ENCODE peak calls at places on chromosomes 2 and 18, in six cellular contexts. I is left ventricle myocardium inferior, H is astrocyte, K is cardiac muscle cell, S is heart left ventricle, N is psoas muscle. U is an unnamed sample. For H3K36me3, the result is how much of the 10 kb centered on the place peaks cover.

GRCh38 chr2:1745171-1746023 is 1.1 kb upstream of the PXDN start:
- DNase-seq in H (no peak), K (no peak), N (no peak), I (no peak), S (no peak), U (no peak)

GRCh38 chr2:11634584-11634983 is 35.4 kb downstream of the NTSR2 start:
- DNase-seq in K (no peak), S (no peak), N (no peak), I (no peak), H (no peak), U (no peak)

GRCh38 chr2:42569883-42570282 is 1.5 kb downstream of the MTA3 start:
- DNase-seq in N (no peak), S (no peak), I (no peak), H (no peak), K (no peak), U (no peak)

GRCh38 chr2:98822301-98823164 is 91.6 kb upstream of the MGAT4A start:
- DNase-seq in S (peak), I (peak), K (no peak), N (peak), H (no peak), U (no peak)

GRCh38 chr2:120791243-120791960 is 55.7 kb downstream of the GLI2 start:
- DNase-seq in H (no peak), I (no peak), N (no peak), K (no peak), S (no peak), U (no peak)

GRCh38 chr2:41197781-41198180 is 745.9 kb upstream of the SLC8A1 start:
- DNase-seq in N (no peak), S (no peak), I (no peak), K (peak), H (no peak), U (no peak)

GRCh38 chr2:111633643-111634042 is 250.3 kb downstream of the ANAPC1 start:
- DNase-seq in N (no peak), I (no peak), S (no peak), K (no peak), H (no peak), U (no peak)

GRCh38 chr2:231563378-231563961 is 29.2 kb upstream of the TEX44 start:
- DNase-seq in S (peak), N (peak), H (peak), K (peak), I (peak), U (peak)

GRCh38 chr2:54897420-54898310 is 152.6 kb downstream of the RTN4 start:
- DNase-seq in H (no peak), K (no peak), N (no peak), S (no peak), I (no peak), U (no peak)

GRCh38 chr18:76981388-76981968 is 151.1 kb downstream of the MBP start:
- DNase-seq in N (no peak), S (no peak), K (no peak), I (no peak), H (no peak), U (no peak)

GRCh38 chr2:236861196-236861875 is 224.4 kb upstream of the COPS8 start:
- DNase-seq in H (no peak), I (no peak), S (no peak), N (no peak), K (no peak), U (no peak)

GRCh38 chr2:120658285-120659158 is 77.1 kb upstream of the GLI2 start:
- DNase-seq in N (no peak), S (no peak), H (no peak), I (no peak), K (peak), U (no peak)

GRCh38 chr2:29706171-29706690 is 215.2 kb downstream of the ALK start:
- DNase-seq in I (no peak), S (no peak), H (peak), N (no peak), K (no peak), U (no peak)

GRCh38 chr18:45845410-45845809 is 19.9 kb downstream of the SIGLEC15 start:
- DNase-seq in H (peak), S (no peak), I (no peak), K (no peak), N (no peak), U (no peak)

GRCh38 chr2:116510117-116510671 is 1304.3 kb upstream of the DDX18 start:
- DNase-seq in K (peak), I (no peak), H (no peak), N (no peak), S (no peak), U (peak)

GRCh38 chr2:219530048-219530963 is 13.3 kb downstream of the CHPF start:
- DNase-seq in N (peak), H (peak), K (peak), S (peak), I (peak), U (peak)

GRCh38 chr2:46771309-46771708 is 144.3 kb downstream of the MCFD2 start:
- DNase-seq in S (no peak), N (no peak), I (no peak), H (no peak), K (no peak), U (no peak)

GRCh38 chr18:70418551-70419311 is 129.9 kb downstream of the SOCS6 start:
- DNase-seq in N (no peak), K (no peak), S (no peak), I (no peak), H (peak), U (no peak)

GRCh38 chr2:105373344-105373781 is 25.5 kb downstream of the FHL2 start:
- DNase-seq in I (peak), K (peak), N (peak), H (peak), S (peak), U (no peak)

GRCh38 chr2:46674451-46674850 is 195.1 kb downstream of the TMEM247 start:
- DNase-seq in S (no peak), H (no peak), I (no peak), N (no peak), K (no peak), U (no peak)

GRCh38 chr2:29123584-29124349 is 8.6 kb downstream of the CLIP4 start:
- DNase-seq in S (no peak), K (peak), I (no peak), H (peak), N (no peak), U (peak)

GRCh38 chr2:96839288-96839874 is 4.4 kb downstream of the ANKRD23 start:
- DNase-seq in H (no peak), S (no peak), N (peak), I (peak), K (peak), U (no peak)

GRCh38 chr18:26436176-26437031 is 111.9 kb downstream of the KCTD1 start:
- DNase-seq in K (peak), N (no peak), S (no peak), I (no peak), H (peak), U (peak)

GRCh38 chr2:97935719-97936161 is 60.0 kb downstream of the TMEM131 start:
- DNase-seq in H (peak), K (peak), N (no peak), S (no peak), I (no peak), U (peak)

GRCh38 chr2:40554665-40555294 is 102.9 kb upstream of the SLC8A1 start:
- DNase-seq in N (peak), H (peak), S (peak), K (peak), I (peak), U (peak)

GRCh38 chr2:230225486-230225885 is at the start of gene SP140:
- DNase-seq in H (no peak), S (peak), K (no peak), I (peak), N (no peak), U (no peak)

GRCh38 chr2:197349699-197350098 is 39.1 kb upstream of the ANKRD44 start:
- DNase-seq in S (no peak), N (no peak), H (no peak), I (no peak), K (no peak), U (no peak)

GRCh38 chr2:26847663-26848335 is at the start of gene DPYSL5:
- DNase-seq in N (no peak), S (no peak), I (no peak), K (no peak), H (no peak), U (no peak)

GRCh38 chr2:69620870-69621269 is 22.7 kb downstream of the AAK1 start:
- DNase-seq in K (no peak), I (no peak), N (no peak), H (no peak), S (no peak), U (no peak)

GRCh38 chr2:120346667-120347358 is 877 bp downstream of the INHBB start:
- DNase-seq in I (no peak), S (peak), N (peak), H (peak), K (peak), U (peak)

GRCh38 chr18:40987581-40987980 is 967.5 kb upstream of the PIK3C3 start:
- DNase-seq in K (no peak), N (no peak), I (no peak), H (no peak), S (no peak), U (no peak)

GRCh38 chr2:85741811-85742507 is 11.8 kb upstream of the ATOH8 start:
- DNase-seq in K (peak), N (peak), I (peak), H (peak), S (peak), U (peak)

GRCh38 chr2:235432741-235433520 is 60.9 kb upstream of the AGAP1 start:
- DNase-seq in K (no peak), I (no peak), H (no peak), N (no peak), S (peak), U (no peak)

GRCh38 chr18:23661735-23662308 is 889 bp downstream of the ANKRD29 start:
- DNase-seq in I (no peak), K (no peak), H (no peak), S (no peak), N (no peak), U (no peak)

DNA sequence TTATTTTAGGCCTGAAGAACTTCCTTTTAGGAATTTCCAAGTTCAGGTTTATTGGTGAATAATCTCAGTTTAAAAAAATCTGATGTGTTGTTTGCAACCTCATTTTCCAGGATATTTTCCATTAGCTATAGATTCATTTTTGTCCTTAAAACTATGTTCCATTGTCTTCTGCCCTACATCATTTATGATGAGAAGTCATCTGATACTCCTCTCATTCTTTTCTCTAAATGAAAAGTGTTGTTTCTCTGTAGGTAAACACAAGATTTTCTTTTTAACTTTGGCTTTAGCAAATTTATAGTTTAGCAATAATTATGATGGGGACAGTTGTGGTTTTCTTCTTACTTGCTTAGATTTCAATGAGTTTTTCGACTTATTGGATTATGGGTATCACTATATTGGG is 427.3 kb downstream of the DCDC2C start:
- DNase-seq in N (no peak), K (no peak), S (no peak), I (no peak), H (no peak), U (no peak)
- TF ChIP-seq CTCF in N (no peak), K (no peak), S (no peak), I (no peak), H (no peak), U (no peak)

GRCh38 chr2:158482594-158482993 is 25.8 kb downstream of the PKP4 start:
- DNase-seq in H (peak), S (no peak), I (no peak), K (no peak), N (no peak), U (peak)

GRCh38 chr2:158477202-158477601 is 20.4 kb downstream of the PKP4 start:
- DNase-seq in I (no peak), H (no peak), K (no peak), N (no peak), S (no peak), U (no peak)

GRCh38 chr2:158484892-158485556 is 28.3 kb downstream of the PKP4 start:
- DNase-seq in I (no peak), H (no peak), K (no peak), N (no peak), S (no peak), U (no peak)

GRCh38 chr2:158478237-158478636 is 21.5 kb downstream of the PKP4 start:
- DNase-seq in I (no peak), H (no peak), N (no peak), S (no peak), K (peak), U (no peak)

GRCh38 chr2:158481116-158481515 is 24.4 kb downstream of the PKP4 start:
- DNase-seq in K (no peak), S (no peak), N (no peak), I (no peak), H (no peak), U (peak)
- H3K4me3 ChIP-seq in K (no peak), S (no peak), N (no peak), I (no peak), H (no peak), U (no peak)

DNA sequence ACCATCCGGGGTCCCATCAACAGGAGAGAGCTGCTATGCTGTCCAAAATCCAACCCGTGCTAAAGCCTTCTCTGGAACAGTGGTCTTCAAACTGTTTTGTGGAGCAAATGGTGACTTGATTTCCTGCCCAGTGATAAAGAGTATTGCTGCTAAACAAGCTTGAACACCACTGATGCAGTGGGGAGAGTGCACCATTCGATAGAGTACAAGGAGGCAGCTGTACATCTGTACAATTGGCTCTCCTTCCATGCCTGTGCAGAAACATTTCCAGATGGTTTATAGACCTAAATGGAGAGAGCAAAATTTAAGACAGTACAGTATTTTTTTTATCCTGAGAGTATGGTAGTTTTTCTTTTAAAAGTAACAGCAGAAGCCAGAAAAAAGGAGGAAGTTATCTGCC is 20.0 kb downstream of the HJURP start:
- DNase-seq in H (no peak), I (no peak), N (no peak), K (no peak), S (no peak), U (no peak)
- H3K36me3 ChIP-seq in H (under half), I (under half), N (under half), K (under half), S (under half), U (under half)

GRCh38 chr2:203451686-203452085 is 83.4 kb downstream of the RAPH1 start:
- DNase-seq in N (no peak), H (no peak), S (no peak), I (no peak), K (peak), U (no peak)
- TF ChIP-seq CTCF in N (no peak), H (no peak), S (no peak), I (no peak), K (no peak), U (no peak)

U was measured in bronchial epithelial cell.